ENCODE peak calls at places on chromosomes 16 and 17, in eight cellular contexts. Z is RWPE1; O is ascending aorta; P is GM06990; A is natural killer cell; L is mammary epithelial cell; S is H1; Q is CD8-positive, alpha-beta T cell. C is an unnamed sample.

GRCh38 chr17:69695646-69696045 is 281.1 kb downstream of the MAP2K6 start:
- DNase-seq in S (no peak), P (no peak), Q (no peak), Z (no peak), A (no peak), L (no peak), O (no peak), C (no peak)

GRCh38 chr17:7508846-7509245 is 24.7 kb downstream of the POLR2A start:
- DNase-seq in P (no peak), A (no peak), L (no peak), Z (no peak), Q (no peak), O (no peak), S (no peak), C (no peak)

GRCh38 chr16:87060026-87060986 is 256.9 kb downstream of the C16orf95 start:
- DNase-seq in Q (no peak), Z (no peak), S (no peak), P (no peak), L (no peak), O (no peak), A (no peak), C (no peak)

GRCh38 chr17:64420143-64420670 is 28.7 kb upstream of the MILR1 start:
- DNase-seq in Q (no peak), S (no peak), L (peak; percentile 68), A (no peak), Z (peak; percentile 66), O (no peak), P (no peak), C (no peak)

GRCh38 chr17:7438050-7438614 is 1.2 kb upstream of the FGF11 start:
- DNase-seq in L (peak; percentile 39), Z (no peak), S (no peak), Q (peak; percentile 55), P (peak; percentile 42), A (peak; percentile 38), O (no peak), C (no peak)

GRCh38 chr16:9489823-9490467 is 398.5 kb downstream of the HAPSTR1 start:
- DNase-seq in Q (no peak), A (no peak), S (no peak), L (no peak), Z (no peak), O (no peak), P (no peak), C (no peak)

GRCh38 chr17:50683434-50684287 is 24.1 kb downstream of the ANKRD40 start:
- DNase-seq in Z (no peak), P (no peak), O (no peak), S (no peak), A (no peak), L (no peak), Q (no peak), C (no peak)

GRCh38 chr17:11618861-11619566 is 20.7 kb downstream of the DNAH9 start:
- DNase-seq in L (peak; percentile 21), O (no peak), P (no peak), Z (peak; percentile 2), A (no peak), Q (no peak), S (no peak), C (no peak)

GRCh38 chr16:46932802-46933201 is 40.7 kb downstream of the DNAJA2 start:
- DNase-seq in Q (no peak), Z (no peak), O (no peak), S (peak; percentile 54), P (peak; percentile 40), L (no peak), A (no peak), C (no peak)

GRCh38 chr16:84284168-84284722 is 10.4 kb upstream of the WFDC1 start:
- DNase-seq in O (no peak), Z (peak; percentile 25), L (no peak), A (no peak), S (no peak), P (no peak), Q (no peak), C (no peak)

GRCh38 chr16:30186782-30187555 is 3.6 kb downstream of the CORO1A start:
- DNase-seq in Z (no peak), A (peak; percentile 90), L (peak; percentile 26), O (no peak), S (no peak), Q (peak; percentile 89), P (peak; percentile 79), C (peak; percentile 78)

GRCh38 chr17:47401100-47401499 is 77.3 kb downstream of the EFCAB13 start:
- DNase-seq in O (no peak), S (no peak), Q (no peak), Z (no peak), L (no peak), A (no peak), P (no peak), C (no peak)

GRCh38 chr16:50747206-50747956 is 5.5 kb downstream of the CYLD start:
- DNase-seq in Q (no peak), S (no peak), L (peak; percentile 34), P (peak; percentile 36), O (no peak), Z (peak; percentile 26), A (no peak), C (no peak)

GRCh38 chr17:64984776-64985521 is 65.7 kb upstream of the LRRC37A3 start:
- DNase-seq in Q (peak; percentile 80), O (no peak), P (no peak), S (no peak), Z (no peak), A (peak; percentile 20), L (peak; percentile 50), C (peak; percentile 15)

GRCh38 chr16:75306102-75306762 is 54.8 kb upstream of the BCAR1 start:
- DNase-seq in Q (no peak), Z (peak; percentile 17), P (no peak), A (no peak), S (no peak), L (no peak), O (no peak), C (no peak)

GRCh38 chr16:67464565-67464964 is 16.4 kb downstream of the ATP6V0D1 start:
- DNase-seq in A (no peak), P (no peak), Z (no peak), L (no peak), O (no peak), Q (no peak), S (no peak), C (no peak)

GRCh38 chr17:77391668-77392375 is 251.1 kb downstream of the SEC14L1 start:
- DNase-seq in Q (peak; percentile 50), P (no peak), S (peak; percentile 31), Z (no peak), O (no peak), L (peak; percentile 83), A (no peak), C (no peak)

GRCh38 chr17:29884995-29885394 is 45.0 kb downstream of the SSH2 start:
- DNase-seq in S (no peak), O (no peak), A (no peak), P (no peak), Z (no peak), Q (no peak), L (no peak), C (no peak)

GRCh38 chr17:57256708-57257112 is 387 bp downstream of the MSI2 start:
- DNase-seq in P (peak; percentile 59), S (no peak), A (no peak), Q (peak; percentile 72), O (no peak), Z (peak; percentile 26), L (peak; percentile 20), C (no peak)

GRCh38 chr17:77316191-77316641 is 175.4 kb downstream of the SEC14L1 start:
- DNase-seq in P (no peak), A (no peak), Q (no peak), L (peak; percentile 35), O (no peak), S (peak; percentile 47), Z (no peak), C (no peak)

GRCh38 chr17:75759457-75759856 is 5.5 kb downstream of the GALK1 start:
- DNase-seq in P (no peak), Q (no peak), S (no peak), A (no peak), O (no peak), L (no peak), Z (no peak), C (no peak)

GRCh38 chr17:48054238-48055185 is 6.4 kb downstream of the NFE2L1 start:
- DNase-seq in Q (no peak), L (peak; percentile 93), A (no peak), Z (peak; percentile 90), O (no peak), P (no peak), S (peak; percentile 98), C (peak; percentile 84)

GRCh38 chr17:58661499-58661898 is 30.3 kb downstream of the TEX14 start:
- DNase-seq in Z (no peak), Q (no peak), S (no peak), L (no peak), P (no peak), O (no peak), A (no peak), C (no peak)

GRCh38 chr16:2429771-2430663 is 770 bp downstream of the CCNF start:
- DNase-seq in O (no peak), S (no peak), L (peak; percentile 21), A (no peak), P (no peak), Q (no peak), Z (peak; percentile 21), C (no peak)
- TF ChIP-seq CTCF in O (no peak), S (peak; percentile 4), L (peak; percentile 43), A (no peak), P (peak; percentile 42), Q (no peak), Z (no peak), C (no peak)

GRCh38 chr16:19219836-19220235 is 51.8 kb downstream of the SYT17 start:
- DNase-seq in A (no peak), S (no peak), P (no peak), Q (no peak), L (no peak), Z (no peak), O (no peak), C (no peak)

GRCh38 chr16:19228057-19228456 is 57.5 kb upstream of the CLEC19A start:
- DNase-seq in Z (no peak), O (no peak), P (no peak), L (no peak), A (no peak), S (no peak), Q (no peak), C (no peak)

GRCh38 chr16:19218581-19218980 is 50.5 kb downstream of the SYT17 start:
- DNase-seq in P (no peak), O (no peak), S (no peak), Z (no peak), Q (no peak), L (no peak), A (no peak), C (no peak)

GRCh38 chr16:19227643-19228042 is 57.9 kb upstream of the CLEC19A start:
- DNase-seq in O (no peak), P (no peak), S (no peak), Z (no peak), L (no peak), Q (no peak), A (no peak), C (no peak)

GRCh38 chr16:19223235-19223847 is 55.3 kb downstream of the SYT17 start:
- DNase-seq in Z (no peak), A (no peak), Q (no peak), S (peak; percentile 36), P (no peak), L (peak; percentile 16), O (no peak), C (no peak)
- TF ChIP-seq CTCF in Z (peak; percentile 43), A (no peak), Q (no peak), S (peak; percentile 88), P (peak; percentile 67), L (peak; percentile 59), O (peak; percentile 28), C (peak; percentile 80)

GRCh38 chr17:2850991-2851390 is 54.8 kb downstream of the RAP1GAP2 start:
- DNase-seq in Q (no peak), L (no peak), O (no peak), Z (no peak), P (no peak), S (no peak), A (no peak), C (no peak)
- TF ChIP-seq CTCF in Q (no peak), L (no peak), O (no peak), Z (no peak), P (no peak), S (no peak), A (no peak), C (no peak)

GRCh38 chr16:88442435-88442810 is 10.7 kb upstream of the ZFPM1 start:
- DNase-seq in A (no peak), S (no peak), Z (no peak), P (no peak), Q (no peak), O (no peak), L (no peak), C (no peak)
- TF ChIP-seq CTCF in A (no peak), S (no peak), Z (no peak), P (no peak), Q (no peak), O (no peak), L (no peak), C (no peak)

C was measured in type B pancreatic cell.